ENCODE peak calls at places on chromosomes 13 and 19, in seven cellular contexts. J, X, K, H, D, U and A are unnamed samples. For H3K9me3, the result is how much of the 10 kb centered on the place peaks cover.

GRCh38 chr19:21838646-21839045 is 2.7 kb upstream of the ZNF43 start:
- DNase-seq in H (no peak), J (no peak), K (no peak), D (no peak), U (no peak), X (peak), A (peak)

GRCh38 chr19:35389192-35389861 is 18.5 kb downstream of the GPR42 start:
- DNase-seq in K (no peak), U (no peak), H (no peak), J (no peak), X (no peak), D (no peak), A (no peak)

GRCh38 chr13:67643656-67644055 is 413.5 kb upstream of the PCDH9 start:
- DNase-seq in J (no peak), X (no peak), U (no peak), D (no peak), H (no peak), K (no peak), A (no peak)

GRCh38 chr19:29942404-29943261 is 594 bp downstream of the URI1 start:
- DNase-seq in X (no peak), J (peak), K (peak), D (peak), H (peak), U (peak), A (peak)

GRCh38 chr19:13712767-13713201 is 51.5 kb upstream of the MRI1 start:
- DNase-seq in J (no peak), X (no peak), K (no peak), D (no peak), U (no peak), H (no peak), A (no peak)

GRCh38 chr19:29326351-29326750 is 113.4 kb upstream of the UQCRFS1 start:
- DNase-seq in U (no peak), H (no peak), X (no peak), K (no peak), D (no peak), J (no peak), A (no peak)

GRCh38 chr13:75770164-75771145 is 134.3 kb downstream of the LMO7 start:
- DNase-seq in J (peak), X (peak), K (no peak), H (no peak), D (no peak), U (no peak), A (no peak)

GRCh38 chr19:50203281-50204080 is at the start of gene MYH14:
- DNase-seq in H (peak), D (peak), K (no peak), U (peak), J (no peak), X (no peak), A (peak)

GRCh38 chr13:25478186-25478585 is 106.4 kb downstream of the ATP8A2 start:
- DNase-seq in D (no peak), H (no peak), U (no peak), K (no peak), X (no peak), J (peak), A (no peak)

GRCh38 chr13:110125613-110126272 is 181.2 kb downstream of the COL4A1 start:
- DNase-seq in X (no peak), D (no peak), J (no peak), U (no peak), K (no peak), H (no peak), A (no peak)

GRCh38 chr19:14632286-14632685 is 42.4 kb downstream of the ADGRE3 start:
- DNase-seq in J (peak), D (no peak), X (peak), U (peak), H (no peak), K (no peak), A (no peak)

GRCh38 chr13:114004416-114005205 is 30.7 kb upstream of the C13orf46 start:
- DNase-seq in D (no peak), J (peak), K (no peak), U (no peak), X (peak), H (peak), A (no peak)

GRCh38 chr19:4359627-4360000 is 16.3 kb downstream of the MPND start:
- DNase-seq in X (no peak), H (no peak), D (no peak), J (no peak), K (no peak), U (no peak), A (peak)

GRCh38 chr13:84430441-84430840 is 548.2 kb upstream of the SLITRK1 start:
- DNase-seq in H (no peak), U (no peak), K (no peak), D (no peak), J (no peak), X (peak), A (no peak)

GRCh38 chr13:47481521-47481920 is 519.6 kb downstream of the SUCLA2 start:
- DNase-seq in U (no peak), K (no peak), H (no peak), J (no peak), X (peak), D (no peak), A (no peak)

GRCh38 chr19:39319892-39320168 is 833 bp downstream of the LRFN1 start:
- DNase-seq in H (no peak), K (no peak), U (no peak), X (no peak), J (no peak), D (no peak), A (no peak)
- H3K4me3 ChIP-seq in H (no peak), K (peak), U (peak), X (peak), J (no peak), D (peak), A (no peak)

DNA sequence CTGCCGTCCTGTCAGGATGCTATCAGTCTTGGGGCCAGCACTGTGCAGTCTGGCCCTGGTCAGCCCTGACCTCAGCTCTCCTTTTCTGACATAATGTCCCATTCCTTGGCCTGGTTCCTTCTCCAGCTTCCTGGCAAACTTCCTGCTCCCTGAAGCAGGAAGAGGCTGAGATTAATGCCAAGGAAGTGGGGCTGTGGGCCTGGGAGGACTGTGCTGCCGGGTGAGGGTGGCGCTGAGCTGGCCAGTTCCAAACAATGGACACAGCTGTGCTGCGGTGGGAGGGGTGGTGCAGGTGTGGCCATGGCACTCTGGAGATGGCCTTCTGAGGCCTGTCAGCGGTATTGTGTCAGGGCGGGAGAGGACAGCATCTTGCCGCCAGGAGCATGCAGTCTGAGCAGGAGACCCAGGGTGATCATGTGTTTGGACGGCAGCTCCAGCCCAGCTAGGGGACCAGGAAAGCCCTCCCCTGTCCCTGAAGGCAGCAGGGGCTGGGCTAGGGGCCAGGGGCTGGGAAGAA is 30.9 kb downstream of the TUBA3C start:
- DNase-seq in K (no peak), J (no peak), D (no peak), X (no peak), U (no peak), H (no peak), A (peak)
- H3K9me3 ChIP-seq in K (under half), J (under half), D (half or more), X (half or more), U (under half), H (under half), A (under half)

GRCh38 chr13:69677343-69677742 is 430.3 kb upstream of the ATXN8OS start:
- DNase-seq in K (no peak), D (no peak), H (no peak), X (no peak), U (no peak), J (no peak), A (no peak)
- H3K4me3 ChIP-seq in K (no peak), D (no peak), H (no peak), X (no peak), U (no peak), J (no peak), A (no peak)

GRCh38 chr19:53388168-53388567 is 6.8 kb upstream of the ZNF765 start:
- DNase-seq in J (peak), U (no peak), X (peak), D (no peak), H (no peak), K (no peak), A (no peak)
- H3K9me3 ChIP-seq in J (under half), U (half or more), X (under half), D (under half), H (under half), K (under half), A (under half)

GRCh38 chr13:79380943-79381445 is 25.1 kb downstream of the RBM26 start:
- DNase-seq in H (no peak), J (no peak), X (no peak), D (no peak), U (no peak), K (no peak), A (no peak)

GRCh38 chr13:79382545-79383275 is 23.3 kb downstream of the RBM26 start:
- DNase-seq in J (no peak), X (no peak), D (no peak), K (no peak), U (no peak), H (no peak), A (no peak)

GRCh38 chr13:79385694-79386093 is 20.4 kb downstream of the RBM26 start:
- DNase-seq in D (no peak), X (no peak), H (no peak), J (no peak), K (peak), U (no peak), A (no peak)

GRCh38 chr13:79386125-79386822 is 19.8 kb downstream of the RBM26 start:
- DNase-seq in K (peak), U (no peak), X (no peak), H (no peak), D (no peak), J (no peak), A (no peak)

DNA sequence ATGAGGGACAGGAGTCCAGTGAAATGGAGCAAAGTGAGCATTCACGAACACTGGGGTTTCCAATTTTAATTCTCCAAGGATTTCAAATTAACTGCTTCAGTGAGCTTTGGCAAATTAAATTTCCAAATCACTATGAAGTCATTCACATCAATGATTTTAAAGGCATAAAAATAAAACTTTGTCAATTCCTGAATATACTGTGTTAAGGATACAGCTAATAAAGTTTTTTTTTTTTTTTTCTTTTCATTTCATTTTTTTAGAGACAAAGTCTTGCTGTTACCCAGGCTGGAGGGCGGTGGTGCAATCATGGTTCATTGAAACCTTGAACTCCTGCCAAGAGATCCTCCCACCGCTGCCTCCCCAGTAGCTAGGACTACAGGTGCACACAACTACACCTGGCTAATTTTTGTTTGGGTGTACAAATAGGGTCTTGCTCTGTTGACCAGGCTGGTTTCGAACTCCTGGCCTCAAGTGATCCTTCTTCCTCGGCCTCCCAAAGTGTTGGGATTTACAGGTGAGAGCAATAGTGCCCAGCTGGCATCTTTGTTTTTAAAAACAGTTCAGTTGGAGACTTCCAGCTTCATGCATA is 21.9 kb downstream of the RBM26 start:
- DNase-seq in X (no peak), H (no peak), D (no peak), K (no peak), U (no peak), J (no peak), A (no peak)
- H3K4me3 ChIP-seq in X (no peak), H (no peak), D (no peak), K (no peak), U (no peak), J (no peak), A (no peak)

GRCh38 chr19:56966225-56966696 is 125.7 kb upstream of the PEG3 start:
- DNase-seq in K (no peak), H (no peak), J (no peak), X (no peak), D (no peak), U (no peak), A (peak)

GRCh38 chr19:56972291-56972914 is 131.9 kb upstream of the PEG3 start:
- DNase-seq in U (no peak), X (no peak), H (no peak), K (no peak), D (no peak), J (no peak), A (no peak)

GRCh38 chr19:56966697-56967299 is 126.3 kb upstream of the PEG3 start:
- DNase-seq in U (no peak), J (no peak), K (no peak), X (no peak), H (no peak), D (no peak), A (no peak)

GRCh38 chr19:56971230-56971629 is 130.7 kb upstream of the PEG3 start:
- DNase-seq in U (no peak), D (no peak), K (no peak), J (no peak), H (no peak), X (no peak), A (no peak)

GRCh38 chr19:56969726-56970125 is 129.2 kb upstream of the PEG3 start:
- DNase-seq in K (no peak), U (no peak), D (no peak), J (no peak), X (no peak), H (no peak), A (peak)
- H3K9me3 ChIP-seq in K (under half), U (half or more), D (under half), J (under half), X (under half), H (under half), A (under half)

GRCh38 chr19:39543477-39543857 is 3.5 kb upstream of the EID2 start:
- DNase-seq in K (no peak), H (no peak), D (no peak), J (no peak), X (no peak), U (no peak), A (no peak)

GRCh38 chr19:39542198-39542597 is 2.2 kb upstream of the EID2 start:
- DNase-seq in K (no peak), D (no peak), X (no peak), H (no peak), J (no peak), U (no peak), A (no peak)

GRCh38 chr19:39539165-39539518 is 819 bp downstream of the EID2 start:
- DNase-seq in U (peak), J (no peak), H (no peak), K (no peak), X (peak), D (no peak), A (no peak)

GRCh38 chr19:39539519-39540332 is at the start of gene EID2:
- DNase-seq in H (peak), X (peak), K (peak), D (peak), U (peak), J (peak), A (peak)

DNA sequence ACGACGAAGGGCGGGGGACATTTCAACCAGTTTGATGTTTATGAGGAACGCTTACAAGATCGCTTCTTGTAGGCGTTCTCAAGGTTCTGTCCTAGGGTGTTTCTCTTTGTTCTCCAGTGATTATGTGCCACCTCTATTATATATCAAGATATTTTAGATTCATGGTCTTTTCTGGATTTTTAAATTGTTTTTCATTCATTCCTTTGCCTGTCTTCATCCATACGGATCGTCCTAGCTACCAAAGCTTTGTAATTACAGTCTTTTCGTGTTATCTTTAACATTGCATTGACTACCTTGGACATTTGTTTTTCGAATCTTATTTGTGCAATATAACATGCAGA is 342 bp upstream of the EID2 start:
- DNase-seq in K (no peak), J (no peak), D (no peak), U (no peak), H (no peak), X (no peak), A (no peak)
- H3K4me3 ChIP-seq in K (peak), J (peak), D (peak), U (peak), H (peak), X (no peak), A (no peak)

GRCh38 chr13:43470610-43471009 is 316.2 kb downstream of the ENOX1 start:
- DNase-seq in X (peak), K (no peak), H (no peak), U (no peak), D (no peak), J (peak), A (no peak)

GRCh38 chr13:43472344-43472743 is 314.4 kb downstream of the ENOX1 start:
- DNase-seq in U (no peak), H (no peak), D (no peak), J (no peak), K (no peak), X (no peak), A (no peak)

GRCh38 chr13:43473437-43473836 is 313.3 kb downstream of the ENOX1 start:
- DNase-seq in U (no peak), J (no peak), D (no peak), X (no peak), K (no peak), H (no peak), A (no peak)

GRCh38 chr13:43472980-43473379 is 313.8 kb downstream of the ENOX1 start:
- DNase-seq in U (no peak), X (no peak), K (no peak), H (no peak), D (no peak), J (no peak), A (no peak)

GRCh38 chr13:43469791-43470190 is 317.0 kb downstream of the ENOX1 start:
- DNase-seq in U (no peak), K (no peak), D (no peak), J (peak), X (peak), H (no peak), A (no peak)
- H3K9me3 ChIP-seq in U (under half), K (under half), D (under half), J (under half), X (under half), H (under half), A (under half)